ENCODE peak calls at places on chromosome 2, in five cellular contexts. H, Z, R, E and Y are unnamed samples.
A peak's percentile ranks its signal among the peaks of the same experiment; 100 is the strongest.

GRCh38 chr2:191302459-191303155 is 57.4 kb downstream of the MYO1B start:
- DNase-seq in H (no peak), Z (no peak), R (peak; percentile 3), E (no peak), Y (no peak)

GRCh38 chr2:103451283-103451682 is 689.5 kb downstream of the TMEM182 start:
- DNase-seq in H (no peak), Z (no peak), R (no peak), E (no peak), Y (no peak)

GRCh38 chr2:117942958-117943672 is 70.8 kb downstream of the CCDC93 start:
- DNase-seq in H (no peak), Z (no peak), R (no peak), E (no peak), Y (no peak)

GRCh38 chr2:168135630-168136029 is 111.8 kb downstream of the STK39 start:
- DNase-seq in H (no peak), Z (no peak), R (no peak), E (no peak), Y (no peak)

GRCh38 chr2:96927420-96928171 is 57.7 kb upstream of the SEMA4C start:
- DNase-seq in H (peak; percentile 56), Z (no peak), R (no peak), E (peak; percentile 44), Y (peak; percentile 58)

GRCh38 chr2:161915121-161915520 is 158.9 kb downstream of the DPP4 start:
- DNase-seq in H (no peak), Z (no peak), R (no peak), E (no peak), Y (no peak)

GRCh38 chr2:190050001-190050400 is 12.5 kb downstream of the MSTN start:
- DNase-seq in H (no peak), Z (no peak), R (no peak), E (no peak), Y (no peak)

GRCh38 chr2:56871641-56872040 is 687.9 kb downstream of the CCDC85A start:
- DNase-seq in H (no peak), Z (no peak), R (no peak), E (no peak), Y (no peak)

GRCh38 chr2:144520718-144521487 is 984 bp upstream of the ZEB2 start:
- DNase-seq in H (no peak), Z (no peak), R (no peak), E (no peak), Y (no peak)

GRCh38 chr2:86358982-86359381 is 21.6 kb upstream of the REEP1 start:
- DNase-seq in H (no peak), Z (no peak), R (peak; percentile 30), E (no peak), Y (no peak)

GRCh38 chr2:141508806-141509595 is 621.8 kb downstream of the LRP1B start:
- DNase-seq in H (no peak), Z (no peak), R (no peak), E (no peak), Y (no peak)

GRCh38 chr2:15791294-15791693 is 149.1 kb upstream of the MYCN start:
- DNase-seq in H (no peak), Z (no peak), R (no peak), E (no peak), Y (no peak)

GRCh38 chr2:216633616-216634316 is 546 bp downstream of the IGFBP2 start:
- DNase-seq in H (no peak), Z (no peak), R (no peak), E (peak; percentile 46), Y (no peak)

GRCh38 chr2:9206991-9207640 is 504 bp downstream of the ASAP2 start:
- DNase-seq in H (peak; percentile 43), Z (no peak), R (no peak), E (peak; percentile 41), Y (peak; percentile 83)

GRCh38 chr2:102193074-102193473 is 6.3 kb downstream of the IL1RL2 start:
- DNase-seq in H (no peak), Z (no peak), R (no peak), E (no peak), Y (no peak)

GRCh38 chr2:45930396-45930792 is 278.9 kb downstream of the PRKCE start:
- DNase-seq in H (no peak), Z (no peak), R (no peak), E (no peak), Y (no peak)

GRCh38 chr2:101766337-101766736 is 68.8 kb downstream of the MAP4K4 start:
- DNase-seq in H (no peak), Z (no peak), R (no peak), E (no peak), Y (no peak)

GRCh38 chr2:209314641-209315040 is 109.2 kb upstream of the MAP2 start:
- DNase-seq in H (no peak), Z (no peak), R (no peak), E (no peak), Y (no peak)

GRCh38 chr2:219608399-219608964 is 10.8 kb downstream of the STK11IP start:
- DNase-seq in H (no peak), Z (no peak), R (no peak), E (no peak), Y (no peak)

DNA sequence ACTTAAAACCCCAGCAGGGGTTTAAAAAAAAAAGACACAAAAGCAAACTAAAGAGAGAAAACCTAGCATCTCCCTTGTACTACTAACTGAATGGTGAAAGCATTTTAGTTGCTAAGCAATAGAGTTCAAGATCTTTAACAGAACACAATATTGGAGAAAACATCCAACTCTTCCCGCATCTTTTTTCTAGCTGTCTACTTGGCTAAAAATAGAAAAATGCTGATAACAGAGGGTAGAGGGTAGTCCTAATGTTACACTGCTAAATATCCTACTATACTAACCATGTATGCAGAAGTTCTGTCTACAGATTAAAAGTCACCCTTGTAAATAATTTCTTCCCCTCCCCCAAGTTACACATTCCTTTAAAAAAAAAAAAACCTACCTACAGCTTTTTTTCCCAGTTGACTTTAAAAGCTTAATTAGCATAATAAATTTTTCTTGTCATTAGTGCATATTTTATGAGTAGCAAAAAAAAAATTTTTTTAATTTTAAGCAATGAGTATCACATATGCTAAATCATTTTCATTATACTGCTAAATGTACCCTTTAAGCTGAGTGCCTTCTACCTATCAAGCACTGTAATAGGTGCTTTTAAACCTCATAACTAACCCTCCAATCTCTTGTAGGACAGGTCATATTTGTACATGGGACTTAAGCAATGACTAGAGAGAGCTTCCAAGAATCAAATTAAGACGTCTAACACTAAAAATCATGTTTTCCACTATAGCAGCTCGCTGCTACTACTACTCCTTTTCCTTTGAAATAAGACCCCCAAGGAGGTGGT is 7.6 kb downstream of the XPO1 start:
- DNase-seq in H (no peak), Z (no peak), R (no peak), E (no peak), Y (no peak)
- H3K4me3 ChIP-seq in H (no peak overlapping the region), Z (no peak overlapping the region), R (no peak overlapping the region), E (no peak overlapping the region), Y (no peak overlapping the region)

DNA sequence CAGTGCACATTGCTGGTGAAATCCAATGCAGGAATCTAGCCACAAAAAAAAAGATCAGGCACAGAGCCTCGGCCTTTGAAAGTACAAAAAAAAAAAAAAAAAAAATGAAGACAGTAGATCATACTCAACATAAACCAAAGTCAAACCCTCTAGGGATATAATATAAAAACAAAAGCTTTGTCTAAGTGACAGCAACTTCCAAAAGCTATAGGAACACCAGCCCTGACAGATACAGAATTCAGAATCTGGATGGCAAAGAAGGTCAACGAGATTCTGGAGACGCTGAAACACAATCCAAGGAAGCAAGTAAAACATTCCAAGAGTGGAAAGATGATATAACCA is 54.0 kb upstream of the SCN1A start:
- DNase-seq in H (no peak), Z (no peak), R (no peak), E (no peak), Y (no peak)
- TF ChIP-seq CTCF in H (no peak), Z (no peak), R (no peak), E (peak; percentile 2), Y (no peak)

GRCh38 chr2:37600735-37601134 is 70.7 kb downstream of the CDC42EP3 start:
- DNase-seq in H (no peak), Z (no peak), R (no peak), E (no peak), Y (no peak)
- H3K4me3 ChIP-seq in H (peak overlapping the region; percentile 39), Z (peak overlapping the region; percentile 16), R (no peak overlapping the region), E (no peak overlapping the region), Y (no peak overlapping the region)

DNA sequence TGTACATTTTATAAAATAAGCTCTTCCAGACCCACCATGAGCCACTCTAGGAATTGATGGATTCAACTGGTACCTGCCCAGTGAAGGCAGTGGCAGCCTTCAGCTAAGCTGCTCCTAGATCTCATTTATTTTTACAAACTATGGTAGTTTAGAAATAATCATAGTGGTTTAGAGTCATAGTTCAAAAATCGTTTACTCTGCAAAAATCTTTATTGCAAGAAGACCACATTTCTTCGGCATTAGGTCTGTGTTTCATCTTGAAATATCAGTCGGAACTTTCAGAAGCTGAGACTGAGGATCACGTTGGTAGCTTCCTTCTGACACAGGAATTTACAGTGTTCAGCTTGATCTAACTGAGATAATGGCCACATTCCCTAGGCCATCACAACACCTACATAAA is 206.2 kb upstream of the PID1 start:
- DNase-seq in H (no peak), Z (no peak), R (no peak), E (no peak), Y (no peak)
- TF ChIP-seq CTCF in H (no peak), Z (no peak), R (no peak), E (no peak), Y (no peak)

GRCh38 chr2:149084924-149085795 is 46.7 kb downstream of the LYPD6B start:
- DNase-seq in H (no peak), Z (no peak), R (no peak), E (no peak), Y (no peak)
- H3K4me3 ChIP-seq in H (no peak overlapping the region), Z (no peak overlapping the region), R (no peak overlapping the region), E (no peak overlapping the region), Y (no peak overlapping the region)